ENCODE peak calls at places on chromosomes 5 and 9, in seven cellular contexts. G is heart left ventricle; T is CD8-positive, alpha-beta memory T cell; K is lung; E is K562; U is H1; F is tibial artery. D is an unnamed sample.

GRCh38 chr9:38079410-38080105 is 10.5 kb upstream of the SHB start:
- DNase-seq in G (no peak), T (no peak), K (peak), E (no peak), U (peak), F (no peak), D (peak)

GRCh38 chr5:137300411-137301240 is 198.5 kb downstream of the SPOCK1 start:
- DNase-seq in G (no peak), T (no peak), K (no peak), E (no peak), U (peak), F (no peak), D (peak)

GRCh38 chr5:178370102-178370501 is 137.5 kb upstream of the PHYKPL start:
- DNase-seq in G (no peak), T (no peak), K (no peak), E (no peak), U (no peak), F (no peak), D (no peak)

GRCh38 chr5:62315376-62316049 is 9.5 kb downstream of the KIF2A start:
- DNase-seq in G (no peak), T (no peak), K (no peak), E (no peak), U (no peak), F (no peak), D (no peak)

GRCh38 chr9:135522137-135522877 is 1.1 kb downstream of the LCN1 start:
- DNase-seq in G (no peak), T (no peak), K (no peak), E (no peak), U (peak), F (peak), D (no peak)

GRCh38 chr9:2039294-2040180 is 24.4 kb downstream of the SMARCA2 start:
- DNase-seq in G (peak), T (no peak), K (no peak), E (no peak), U (no peak), F (no peak), D (no peak)

GRCh38 chr5:177469061-177469628 is 4.3 kb downstream of the DBN1 start:
- DNase-seq in G (peak), T (no peak), K (no peak), E (no peak), U (peak), F (no peak), D (no peak)

GRCh38 chr9:107351382-107352045 is 68.4 kb downstream of the RAD23B start:
- DNase-seq in G (no peak), T (no peak), K (no peak), E (no peak), U (no peak), F (no peak), D (peak)

GRCh38 chr9:106075991-106076390 is 381.6 kb downstream of the TMEM38B start:
- DNase-seq in G (no peak), T (no peak), K (no peak), E (no peak), U (no peak), F (no peak), D (no peak)

GRCh38 chr9:91092214-91092613 is 269.5 kb downstream of the AUH start:
- DNase-seq in G (no peak), T (no peak), K (no peak), E (no peak), U (no peak), F (no peak), D (no peak)
- H3K4me3 ChIP-seq in G (no peak), T (no peak), K (no peak), E (no peak), U (no peak), F (no peak), D (no peak)

GRCh38 chr5:141095263-141095641 is 837 bp downstream of the PCDHB2 start:
- DNase-seq in G (no peak), T (no peak), K (no peak), E (no peak), U (no peak), F (no peak), D (no peak)

GRCh38 chr5:141100243-141100805 is at the start of gene PCDHB3:
- DNase-seq in G (peak), T (no peak), K (no peak), E (peak), U (peak), F (no peak), D (no peak)

GRCh38 chr5:141094481-141095262 is at the start of gene PCDHB2:
- DNase-seq in G (peak), T (no peak), K (no peak), E (peak), U (peak), F (no peak), D (no peak)
- H3K4me3 ChIP-seq in G (peak), T (no peak), K (peak), E (peak), U (peak), F (peak), D (peak)

GRCh38 chr5:132486318-132487094 is 4.1 kb downstream of the IRF1 start:
- DNase-seq in G (no peak), T (no peak), K (no peak), E (no peak), U (no peak), F (peak), D (no peak)
- H3K4me3 ChIP-seq in G (peak), T (peak), K (no peak), E (no peak), U (no peak), F (no peak), D (no peak)

GRCh38 chr9:71740199-71740598 is 28.1 kb downstream of the CEMIP2 start:
- DNase-seq in G (no peak), T (no peak), K (no peak), E (no peak), U (no peak), F (no peak), D (no peak)
- H3K4me3 ChIP-seq in G (no peak), T (no peak), K (no peak), E (no peak), U (no peak), F (no peak), D (no peak)

DNA sequence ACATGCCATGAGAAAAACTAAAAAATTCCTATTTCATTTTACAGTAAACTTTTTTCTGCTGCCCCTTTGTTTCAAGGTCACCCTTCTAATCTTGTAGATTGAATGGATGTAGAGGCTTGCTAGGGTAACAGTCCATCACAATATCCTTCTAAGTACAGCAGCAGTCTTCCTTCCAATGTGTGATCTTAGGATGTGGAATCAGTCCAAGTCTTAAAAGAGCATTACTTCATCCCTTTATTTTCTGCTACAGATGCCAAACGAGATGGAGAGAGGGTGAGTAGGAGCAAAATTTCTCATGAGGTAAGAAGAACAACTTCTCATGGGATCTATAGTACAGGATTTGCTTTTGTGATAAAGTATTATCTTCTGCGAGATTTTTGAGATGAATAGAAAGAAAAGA is 704 bp upstream of the IL33 start:
- DNase-seq in G (no peak), T (no peak), K (no peak), E (no peak), U (no peak), F (no peak), D (no peak)
- H3K4me3 ChIP-seq in G (peak), T (no peak), K (no peak), E (no peak), U (no peak), F (no peak), D (peak)

GRCh38 chr5:73301208-73302088 is 128.5 kb downstream of the TMEM174 start:
- DNase-seq in G (no peak), T (no peak), K (no peak), E (no peak), U (peak), F (no peak), D (no peak)

GRCh38 chr5:73302797-73303138 is 129.8 kb downstream of the TMEM174 start:
- DNase-seq in G (no peak), T (no peak), K (no peak), E (no peak), U (no peak), F (no peak), D (no peak)

GRCh38 chr5:73304381-73304780 is 131.4 kb downstream of the TMEM174 start:
- DNase-seq in G (no peak), T (no peak), K (no peak), E (no peak), U (no peak), F (no peak), D (no peak)

GRCh38 chr5:73305386-73305785 is 132.4 kb downstream of the TMEM174 start:
- DNase-seq in G (no peak), T (no peak), K (no peak), E (no peak), U (no peak), F (no peak), D (no peak)

GRCh38 chr5:73303139-73304079 is 130.4 kb downstream of the TMEM174 start:
- DNase-seq in G (no peak), T (no peak), K (no peak), E (no peak), U (peak), F (no peak), D (no peak)
- H3K4me3 ChIP-seq in G (no peak), T (no peak), K (no peak), E (no peak), U (peak), F (peak), D (peak)

GRCh38 chr9:133956520-133957076 is 35.5 kb downstream of the VAV2 start:
- DNase-seq in G (peak), T (no peak), K (no peak), E (no peak), U (no peak), F (no peak), D (no peak)
- H3K4me3 ChIP-seq in G (no peak), T (no peak), K (no peak), E (no peak), U (no peak), F (peak), D (no peak)

GRCh38 chr5:139482050-139482889 is at the start of gene STING1:
- DNase-seq in G (peak), T (peak), K (peak), E (peak), U (no peak), F (peak), D (peak)
- H3K4me3 ChIP-seq in G (peak), T (peak), K (peak), E (peak), U (no peak), F (peak), D (peak)

DNA sequence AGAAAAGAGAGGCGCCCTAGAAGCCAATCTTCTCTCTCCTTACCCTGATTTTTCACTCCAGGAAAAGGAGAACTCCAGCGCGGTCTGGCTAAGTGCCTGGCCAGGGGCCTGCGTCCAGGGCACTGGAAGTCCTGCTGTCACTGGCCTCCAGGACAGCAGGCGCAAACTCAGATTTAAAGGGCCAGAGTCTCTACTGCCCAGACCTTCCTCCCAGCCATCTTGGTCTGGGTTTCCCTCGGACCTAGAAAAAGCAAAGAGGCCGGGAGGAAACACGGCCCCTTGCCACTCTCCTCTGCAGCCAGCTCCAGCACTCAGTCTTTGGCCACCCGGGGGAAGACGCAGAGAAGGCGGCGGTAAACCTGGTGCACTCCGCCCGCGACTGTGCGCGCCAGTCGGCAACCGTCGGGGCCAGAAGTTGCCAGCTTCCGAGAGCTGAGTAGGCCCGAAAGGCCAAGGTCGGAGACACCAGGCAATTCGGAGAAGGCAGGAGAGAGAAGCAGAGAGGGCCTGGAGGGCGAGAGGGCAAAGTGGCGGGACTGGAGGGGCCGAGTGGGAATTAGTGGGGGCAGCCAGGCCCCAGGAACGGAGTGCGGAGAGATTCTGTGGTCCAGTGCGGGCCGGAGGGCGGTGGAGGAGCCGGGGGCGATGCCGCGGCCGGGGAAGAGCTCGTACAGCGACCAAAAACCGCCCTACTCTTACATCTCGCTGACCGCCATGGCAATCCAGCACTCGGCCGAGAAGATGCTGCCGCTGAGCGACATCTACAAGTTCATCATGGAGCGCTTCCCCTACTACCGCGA is at the start of gene FOXB2:
- DNase-seq in G (no peak), T (no peak), K (no peak), E (no peak), U (peak), F (no peak), D (peak)
- H3K4me3 ChIP-seq in G (peak), T (no peak), K (peak), E (no peak), U (peak), F (peak), D (peak)

D was measured in esophagus muscularis mucosa.